ENCODE peak calls at places on chromosomes 7 and 10, in eight cellular contexts. S is activated CD8-positive, alpha-beta memory T cell treated with anti-CD3 and anti-CD28 coated beads, Interleukin-2, amount 10 ng/mL, durations not matched to agents 7 days and 5 days; X is tibial artery; L is caudate nucleus; W is heart right ventricle; N is nephron progenitor cell; V is ascending aorta; F is ACHN. A is an unnamed sample.

GRCh38 chr10:88385601-88386203 is 197.4 kb downstream of the RNLS start:
- DNase-seq in S (peak; percentile 89), N (no peak), F (peak; percentile 62), L (no peak), V (no peak), X (peak; percentile 66), W (peak; percentile 13), A (peak; percentile 9)

GRCh38 chr10:113782367-113782766 is 30.9 kb downstream of the PLEKHS1 start:
- DNase-seq in V (no peak), W (no peak), L (no peak), N (no peak), F (no peak), S (no peak), X (no peak), A (no peak)

GRCh38 chr7:98884416-98884815 is 6.1 kb downstream of the TRRAP start:
- DNase-seq in V (no peak), S (no peak), X (no peak), F (no peak), W (no peak), N (no peak), L (no peak), A (no peak)

GRCh38 chr7:73985737-73986141 is 42.2 kb upstream of the ELN start:
- DNase-seq in N (no peak), W (no peak), S (no peak), V (no peak), L (no peak), F (no peak), X (no peak), A (no peak)

GRCh38 chr10:50554995-50555568 is 68.7 kb downstream of the SGMS1 start:
- DNase-seq in F (peak; percentile 27), W (no peak), N (no peak), V (no peak), L (no peak), S (no peak), X (no peak), A (peak; percentile 39)

GRCh38 chr7:38955892-38956291 is 21.8 kb upstream of the POU6F2 start:
- DNase-seq in W (no peak), F (no peak), V (no peak), X (no peak), N (no peak), S (no peak), L (no peak), A (no peak)

GRCh38 chr7:4707134-4707651 is 25.1 kb downstream of the FOXK1 start:
- DNase-seq in N (no peak), F (no peak), S (no peak), V (no peak), W (no peak), L (no peak), X (no peak), A (peak; percentile 28)

GRCh38 chr10:11573497-11573896 is 38.0 kb downstream of the USP6NL start:
- DNase-seq in F (peak; percentile 19), X (no peak), S (no peak), W (no peak), N (no peak), L (no peak), V (no peak), A (no peak)

GRCh38 chr10:30736685-30737232 is 107.2 kb upstream of the LYZL2 start:
- DNase-seq in X (peak; percentile 90), F (peak; percentile 85), V (peak; percentile 58), S (peak; percentile 91), W (no peak), L (no peak), N (no peak), A (no peak)

GRCh38 chr7:5596046-5596895 is 172.6 kb upstream of the TNRC18 start:
- DNase-seq in S (peak; percentile 89), W (peak; percentile 78), V (peak; percentile 64), L (peak; percentile 35), N (peak; percentile 70), X (peak; percentile 92), F (peak; percentile 96), A (peak; percentile 52)

GRCh38 chr7:102009628-102010027 is 192.2 kb downstream of the CUX1 start:
- DNase-seq in L (no peak), F (no peak), V (no peak), X (no peak), S (no peak), W (no peak), N (no peak), A (no peak)

A was measured in WTC11.